ENCODE peak calls at places on chromosome 15, in six cellular contexts. Z is endodermal cell; V is lower leg skin; J is CD8-positive, alpha-beta memory T cell; W is spleen; A is ovary. X is an unnamed sample.

GRCh38 chr15:68691667-68692066 is 112.9 kb downstream of the CORO2B start:
- DNase-seq in Z (no peak), A (no peak), W (peak), J (no peak), V (peak), X (no peak)

GRCh38 chr15:23532019-23532418 is 33.5 kb upstream of the MKRN3 start:
- DNase-seq in J (no peak), V (no peak), W (no peak), Z (no peak), A (no peak), X (no peak)

GRCh38 chr15:66025972-66026371 is 156.7 kb downstream of the RAB11A start:
- DNase-seq in V (no peak), Z (peak), J (no peak), A (no peak), W (no peak), X (no peak)

GRCh38 chr15:65881766-65882434 is 12.6 kb downstream of the RAB11A start:
- DNase-seq in J (no peak), Z (no peak), A (no peak), W (no peak), V (no peak), X (no peak)

GRCh38 chr15:36757189-36757814 is 177.9 kb downstream of the CDIN1 start:
- DNase-seq in J (no peak), A (no peak), V (no peak), Z (no peak), W (no peak), X (no peak)

GRCh38 chr15:78004919-78005634 is 72.4 kb downstream of the TBC1D2B start:
- DNase-seq in J (no peak), W (no peak), A (peak), Z (no peak), V (peak), X (no peak)

GRCh38 chr15:53831907-53832793 is 72.7 kb upstream of the WDR72 start:
- DNase-seq in W (no peak), V (no peak), J (no peak), Z (peak), A (no peak), X (no peak)

GRCh38 chr15:61411941-61412510 is 182.9 kb upstream of the RORA start:
- DNase-seq in W (no peak), J (no peak), A (no peak), Z (no peak), V (no peak), X (no peak)

GRCh38 chr15:90716317-90716975 is 700 bp upstream of the BLM start:
- DNase-seq in Z (no peak), A (no peak), W (no peak), J (no peak), V (no peak), X (no peak)

GRCh38 chr15:51751687-51752683 is 588 bp downstream of the TMOD2 start:
- DNase-seq in Z (peak), A (peak), J (no peak), V (no peak), W (peak), X (no peak)

GRCh38 chr15:25346371-25346770 is 92.5 kb downstream of the UBE3A start:
- DNase-seq in A (no peak), J (no peak), V (no peak), Z (no peak), W (no peak), X (no peak)

GRCh38 chr15:100123611-100124010 is 218.2 kb downstream of the ADAMTS17 start:
- DNase-seq in A (no peak), Z (no peak), W (peak), J (no peak), V (no peak), X (no peak)

GRCh38 chr15:51114437-51115119 is 19.9 kb upstream of the TNFAIP8L3 start:
- DNase-seq in V (no peak), J (no peak), Z (no peak), A (no peak), W (no peak), X (no peak)

GRCh38 chr15:52010633-52011595 is 8.1 kb upstream of the MAPK6 start:
- DNase-seq in Z (no peak), V (peak), A (no peak), J (no peak), W (no peak), X (no peak)

GRCh38 chr15:98751767-98752166 is 103.4 kb downstream of the IGF1R start:
- DNase-seq in V (no peak), W (no peak), A (no peak), J (no peak), Z (no peak), X (no peak)

GRCh38 chr15:70589221-70589620 is 174.1 kb downstream of the UACA start:
- DNase-seq in V (no peak), W (no peak), A (no peak), J (no peak), Z (peak), X (no peak)

GRCh38 chr15:31200735-31201151 is 99.2 kb upstream of the TRPM1 start:
- DNase-seq in Z (peak), J (peak), A (peak), W (peak), V (peak), X (peak)

GRCh38 chr15:43266834-43267233 is at the start of gene TGM5:
- DNase-seq in A (no peak), Z (no peak), W (no peak), J (no peak), V (peak), X (no peak)

GRCh38 chr15:60375255-60375809 is 22.5 kb downstream of the ANXA2 start:
- DNase-seq in A (no peak), W (no peak), Z (peak), V (no peak), J (no peak), X (no peak)
- H3K4me3 ChIP-seq in A (no peak), W (no peak), Z (peak), V (no peak), J (no peak), X (no peak)

DNA sequence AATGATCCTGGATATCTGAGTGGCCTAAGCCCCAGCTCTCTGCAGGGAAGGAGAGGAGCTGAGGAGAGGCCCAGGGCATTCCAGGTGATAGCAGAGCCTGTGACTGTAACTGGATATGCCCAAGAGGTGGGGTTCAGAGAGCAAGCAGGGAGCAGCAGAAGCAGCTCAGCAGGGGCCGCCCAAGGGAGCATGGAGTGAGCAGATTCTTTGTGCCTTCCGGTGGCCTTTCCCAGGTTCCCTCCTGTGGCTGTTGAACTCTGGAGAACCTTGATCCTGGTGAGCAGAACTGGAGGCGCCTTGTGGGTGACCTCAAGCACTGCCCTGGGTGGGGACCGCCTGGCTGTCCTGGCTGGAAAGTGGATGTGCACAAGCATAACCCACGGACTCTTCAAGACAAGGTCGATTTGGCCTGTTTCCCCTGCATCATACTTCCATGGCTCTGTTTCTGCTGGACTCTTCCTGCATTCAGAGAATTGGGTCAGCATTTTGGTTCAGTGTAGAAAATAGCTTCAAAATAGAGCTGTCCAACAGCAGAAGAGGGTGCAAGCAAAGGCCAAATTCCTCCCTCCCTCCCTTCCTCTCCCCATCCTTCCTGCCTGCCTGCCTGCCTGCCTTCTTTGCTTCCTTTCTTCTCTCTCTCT is 76.1 kb downstream of the ARNT2 start:
- DNase-seq in A (no peak), V (no peak), W (no peak), Z (peak), J (no peak), X (no peak)
- H3K4me3 ChIP-seq in A (no peak), V (no peak), W (no peak), Z (no peak), J (no peak), X (no peak)

GRCh38 chr15:75070674-75071073 is 47.3 kb downstream of the PPCDC start:
- DNase-seq in V (no peak), J (no peak), A (no peak), W (no peak), Z (no peak), X (no peak)
- H3K4me3 ChIP-seq in V (no peak), J (no peak), A (no peak), W (no peak), Z (no peak), X (no peak)

GRCh38 chr15:92395176-92395521 is 1.5 kb downstream of the ST8SIA2 start:
- DNase-seq in W (no peak), J (no peak), V (no peak), Z (peak), A (no peak), X (no peak)

GRCh38 chr15:92394327-92395175 is 870 bp downstream of the ST8SIA2 start:
- DNase-seq in Z (peak), A (no peak), W (no peak), V (no peak), J (no peak), X (no peak)

GRCh38 chr15:92393287-92393993 is at the start of gene ST8SIA2:
- DNase-seq in J (no peak), A (no peak), V (no peak), W (no peak), Z (peak), X (no peak)

GRCh38 chr15:92392966-92393286 is 755 bp upstream of the ST8SIA2 start:
- DNase-seq in A (no peak), Z (peak), J (no peak), W (no peak), V (no peak), X (no peak)

DNA sequence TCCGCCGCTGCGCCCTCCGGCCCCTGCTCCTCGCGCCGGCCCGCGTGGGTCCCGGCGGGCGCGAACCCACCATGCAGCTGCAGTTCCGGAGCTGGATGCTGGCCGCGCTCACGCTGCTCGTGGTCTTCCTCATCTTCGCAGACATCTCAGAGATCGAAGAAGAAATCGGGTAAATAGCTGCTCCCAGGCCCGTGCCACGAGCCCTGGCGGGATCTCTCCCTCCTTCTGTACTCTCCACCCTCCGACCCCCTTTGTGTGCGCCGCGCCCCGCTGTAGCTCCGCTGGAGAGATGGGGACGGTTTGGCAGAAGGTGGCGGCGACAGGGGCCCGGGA is 279 bp downstream of the ST8SIA2 start:
- DNase-seq in Z (no peak), W (no peak), V (no peak), A (no peak), J (no peak), X (no peak)
- H3K4me3 ChIP-seq in Z (peak), W (no peak), V (no peak), A (no peak), J (no peak), X (no peak)

DNA sequence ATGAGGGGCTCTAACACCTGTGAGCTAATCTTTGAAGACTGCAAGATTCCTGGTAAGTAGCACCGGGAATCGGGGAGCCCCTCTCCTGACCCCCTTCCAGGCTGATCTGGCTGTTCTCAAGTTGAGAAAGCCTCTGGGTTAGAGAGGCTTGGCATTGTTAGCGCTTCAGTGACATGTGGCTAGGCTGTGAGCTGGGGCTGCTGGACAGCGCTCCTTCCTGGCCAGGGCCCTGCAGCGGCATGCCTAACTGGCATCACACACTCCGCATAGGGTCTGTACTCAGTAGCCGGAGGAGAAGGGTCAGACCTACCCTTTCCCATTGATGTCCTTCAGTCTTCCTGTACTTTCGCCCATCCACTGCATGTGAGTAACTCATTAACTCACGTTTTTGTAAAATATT is 7.4 kb downstream of the IVD start:
- DNase-seq in W (peak), A (no peak), J (no peak), Z (no peak), V (no peak), X (no peak)
- H3K4me3 ChIP-seq in W (no peak), A (no peak), J (no peak), Z (no peak), V (no peak), X (no peak)

X was measured in effector memory CD4-positive, alpha-beta T cell.